ENCODE peak calls at places on chromosomes 6 and 20, in seven cellular contexts. One of them, this sample, is unnamed.

GRCh38 chr20:3980260-3981131 is 34.9 kb downstream of the RNF24 start:
- DNase-seq in pancreas: no peak
- DNase-seq in mammary epithelial cell: peak; percentile 54
- DNase-seq in suprapubic skin: no peak
- DNase-seq in tibial artery: no peak
- DNase-seq in K562: peak; percentile 45
- DNase-seq in heart right ventricle: no peak
- DNase-seq in this sample: peak; percentile 4

GRCh38 chr20:11901127-11901526 is 16.6 kb upstream of the BTBD3 start:
- DNase-seq in pancreas: no peak
- DNase-seq in mammary epithelial cell: peak; percentile 92
- DNase-seq in suprapubic skin: no peak
- DNase-seq in tibial artery: no peak
- DNase-seq in K562: no peak
- DNase-seq in heart right ventricle: no peak
- DNase-seq in this sample: peak; percentile 47

GRCh38 chr20:23926526-23926880 is 47.0 kb upstream of the CST5 start:
- DNase-seq in pancreas: no peak
- DNase-seq in mammary epithelial cell: no peak
- DNase-seq in suprapubic skin: no peak
- DNase-seq in tibial artery: no peak
- DNase-seq in K562: no peak
- DNase-seq in heart right ventricle: no peak
- DNase-seq in this sample: no peak

GRCh38 chr6:119350202-119351004 is 842 bp upstream of the MAN1A1 start:
- DNase-seq in pancreas: no peak
- DNase-seq in mammary epithelial cell: peak; percentile 38
- DNase-seq in suprapubic skin: no peak
- DNase-seq in tibial artery: no peak
- DNase-seq in K562: no peak
- DNase-seq in heart right ventricle: no peak
- DNase-seq in this sample: peak; percentile 23

GRCh38 chr20:2290486-2290885 is 5.3 kb upstream of the TGM3 start:
- DNase-seq in pancreas: no peak
- DNase-seq in mammary epithelial cell: no peak
- DNase-seq in suprapubic skin: no peak
- DNase-seq in tibial artery: no peak
- DNase-seq in K562: no peak
- DNase-seq in heart right ventricle: no peak
- DNase-seq in this sample: no peak

GRCh38 chr6:167577891-167578361 is 248.8 kb upstream of the AFDN start:
- DNase-seq in pancreas: no peak
- DNase-seq in mammary epithelial cell: no peak
- DNase-seq in suprapubic skin: no peak
- DNase-seq in tibial artery: no peak
- DNase-seq in K562: no peak
- DNase-seq in heart right ventricle: no peak
- DNase-seq in this sample: no peak

GRCh38 chr6:72553531-72554202 is 68.2 kb upstream of the KCNQ5 start:
- DNase-seq in pancreas: no peak
- DNase-seq in mammary epithelial cell: peak; percentile 91
- DNase-seq in suprapubic skin: no peak
- DNase-seq in tibial artery: no peak
- DNase-seq in K562: peak; percentile 22
- DNase-seq in heart right ventricle: no peak
- DNase-seq in this sample: peak; percentile 59

GRCh38 chr6:93858213-93858612 is 438.9 kb upstream of the EPHA7 start:
- DNase-seq in pancreas: no peak
- DNase-seq in mammary epithelial cell: no peak
- DNase-seq in suprapubic skin: no peak
- DNase-seq in tibial artery: no peak
- DNase-seq in K562: no peak
- DNase-seq in heart right ventricle: no peak
- DNase-seq in this sample: no peak

GRCh38 chr6:97885844-97886243 is 602.8 kb upstream of the MMS22L start:
- DNase-seq in pancreas: no peak
- DNase-seq in mammary epithelial cell: no peak
- DNase-seq in suprapubic skin: no peak
- DNase-seq in tibial artery: no peak
- DNase-seq in K562: no peak
- DNase-seq in heart right ventricle: no peak
- DNase-seq in this sample: no peak

GRCh38 chr20:914727-915498 is 1.2 kb downstream of the ANGPT4 start:
- DNase-seq in pancreas: no peak
- DNase-seq in mammary epithelial cell: peak; percentile 42
- DNase-seq in suprapubic skin: no peak
- DNase-seq in tibial artery: peak; percentile 53
- DNase-seq in K562: no peak
- DNase-seq in heart right ventricle: no peak
- DNase-seq in this sample: no peak

GRCh38 chr6:53347921-53348435 is 772 bp downstream of the ELOVL5 start:
- DNase-seq in pancreas: peak; percentile 40
- DNase-seq in mammary epithelial cell: peak; percentile 50
- DNase-seq in suprapubic skin: peak; percentile 85
- DNase-seq in tibial artery: peak; percentile 84
- DNase-seq in K562: peak; percentile 53
- DNase-seq in heart right ventricle: peak; percentile 79
- DNase-seq in this sample: no peak

GRCh38 chr20:23115823-23116222 is 29.7 kb upstream of the CD93 start:
- DNase-seq in pancreas: no peak
- DNase-seq in mammary epithelial cell: no peak
- DNase-seq in suprapubic skin: no peak
- DNase-seq in tibial artery: peak; percentile 17
- DNase-seq in K562: no peak
- DNase-seq in heart right ventricle: no peak
- DNase-seq in this sample: peak; percentile 11

GRCh38 chr6:21201181-21201580 is 392.4 kb upstream of the SOX4 start:
- DNase-seq in pancreas: no peak
- DNase-seq in mammary epithelial cell: no peak
- DNase-seq in suprapubic skin: no peak
- DNase-seq in tibial artery: no peak
- DNase-seq in K562: no peak
- DNase-seq in heart right ventricle: no peak
- DNase-seq in this sample: no peak

GRCh38 chr6:43671801-43672690 is 15.5 kb downstream of the MRPS18A start:
- DNase-seq in pancreas: no peak
- DNase-seq in mammary epithelial cell: no peak
- DNase-seq in suprapubic skin: no peak
- DNase-seq in tibial artery: no peak
- DNase-seq in K562: no peak
- DNase-seq in heart right ventricle: no peak
- DNase-seq in this sample: no peak

GRCh38 chr6:10747251-10747972 is at the start of gene TMEM14B:
- DNase-seq in pancreas: peak; percentile 100
- DNase-seq in mammary epithelial cell: peak; percentile 95
- DNase-seq in suprapubic skin: peak; percentile 100
- DNase-seq in tibial artery: peak; percentile 100
- DNase-seq in K562: peak; percentile 100
- DNase-seq in heart right ventricle: peak; percentile 100
- DNase-seq in this sample: peak; percentile 87

GRCh38 chr6:166165558-166166313 is 1.9 kb downstream of the TBXT start:
- DNase-seq in pancreas: no peak
- DNase-seq in mammary epithelial cell: no peak
- DNase-seq in suprapubic skin: no peak
- DNase-seq in tibial artery: no peak
- DNase-seq in K562: no peak
- DNase-seq in heart right ventricle: no peak
- DNase-seq in this sample: no peak

GRCh38 chr6:57013501-57013900 is 33.0 kb upstream of the KIAA1586 start:
- DNase-seq in pancreas: no peak
- DNase-seq in mammary epithelial cell: peak; percentile 65
- DNase-seq in suprapubic skin: no peak
- DNase-seq in tibial artery: no peak
- DNase-seq in K562: peak; percentile 19
- DNase-seq in heart right ventricle: no peak
- DNase-seq in this sample: peak; percentile 30

GRCh38 chr6:131116755-131117360 is 18.4 kb upstream of the AKAP7 start:
- DNase-seq in pancreas: no peak
- DNase-seq in mammary epithelial cell: peak; percentile 37
- DNase-seq in suprapubic skin: no peak
- DNase-seq in tibial artery: no peak
- DNase-seq in K562: peak; percentile 40
- DNase-seq in heart right ventricle: no peak
- DNase-seq in this sample: peak; percentile 11

GRCh38 chr20:62858059-62858458 is 3.6 kb downstream of the TCFL5 start:
- DNase-seq in pancreas: no peak
- DNase-seq in mammary epithelial cell: no peak
- DNase-seq in suprapubic skin: no peak
- DNase-seq in tibial artery: no peak
- DNase-seq in K562: no peak
- DNase-seq in heart right ventricle: no peak
- DNase-seq in this sample: no peak
- H3K27ac ChIP-seq in pancreas: no peak overlapping the region
- H3K27ac ChIP-seq in mammary epithelial cell: no peak overlapping the region
- H3K27ac ChIP-seq in suprapubic skin: no peak overlapping the region
- H3K27ac ChIP-seq in tibial artery: no peak overlapping the region
- H3K27ac ChIP-seq in K562: no peak overlapping the region
- H3K27ac ChIP-seq in heart right ventricle: no peak overlapping the region
- H3K27ac ChIP-seq in this sample: no peak overlapping the region

GRCh38 chr20:34825530-34826362 is at the start of gene NCOA6:
- DNase-seq in pancreas: peak; percentile 85
- DNase-seq in mammary epithelial cell: peak; percentile 63
- DNase-seq in suprapubic skin: peak; percentile 90
- DNase-seq in tibial artery: peak; percentile 93
- DNase-seq in K562: peak; percentile 96
- DNase-seq in heart right ventricle: peak; percentile 92
- DNase-seq in this sample: peak; percentile 29

GRCh38 chr20:34834459-34834893 is 9.0 kb upstream of the NCOA6 start:
- DNase-seq in pancreas: no peak
- DNase-seq in mammary epithelial cell: peak; percentile 16
- DNase-seq in suprapubic skin: no peak
- DNase-seq in tibial artery: no peak
- DNase-seq in K562: peak; percentile 39
- DNase-seq in heart right ventricle: no peak
- DNase-seq in this sample: no peak

GRCh38 chr20:34824861-34825529 is 456 bp downstream of the NCOA6 start:
- DNase-seq in pancreas: peak; percentile 60
- DNase-seq in mammary epithelial cell: peak; percentile 20
- DNase-seq in suprapubic skin: peak; percentile 78
- DNase-seq in tibial artery: peak; percentile 79
- DNase-seq in K562: no peak
- DNase-seq in heart right ventricle: peak; percentile 71
- DNase-seq in this sample: no peak

GRCh38 chr20:34824026-34824860 is 1.2 kb downstream of the NCOA6 start:
- DNase-seq in pancreas: peak; percentile 77
- DNase-seq in mammary epithelial cell: peak; percentile 83
- DNase-seq in suprapubic skin: peak; percentile 73
- DNase-seq in tibial artery: no peak
- DNase-seq in K562: peak; percentile 72
- DNase-seq in heart right ventricle: peak; percentile 29
- DNase-seq in this sample: no peak

DNA sequence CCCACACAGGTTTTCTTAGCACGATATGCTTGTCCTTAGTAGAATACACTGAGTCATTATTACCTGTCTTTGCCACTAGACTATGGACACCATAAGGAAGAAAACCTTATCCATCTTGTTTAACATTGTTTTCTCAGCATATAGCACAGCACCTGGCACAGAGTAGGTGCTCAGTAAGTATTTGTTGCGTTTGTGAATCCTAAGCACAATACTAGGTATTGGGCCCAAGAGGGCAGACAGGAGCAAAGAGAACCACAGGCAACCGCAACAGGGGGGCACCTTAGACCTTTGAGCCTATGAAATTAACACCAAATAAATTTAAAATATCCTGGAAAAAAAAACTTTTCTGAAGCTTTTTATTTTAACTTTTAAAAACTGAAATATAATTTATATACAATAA is 3.7 kb upstream of the NCOA6 start:
- DNase-seq in pancreas: no peak
- DNase-seq in mammary epithelial cell: no peak
- DNase-seq in suprapubic skin: no peak
- DNase-seq in tibial artery: no peak
- DNase-seq in K562: peak; percentile 33
- DNase-seq in heart right ventricle: no peak
- DNase-seq in this sample: no peak
- TF ChIP-seq CTCF in pancreas: no peak
- TF ChIP-seq CTCF in mammary epithelial cell: no peak
- TF ChIP-seq CTCF in suprapubic skin: no peak
- TF ChIP-seq CTCF in tibial artery: no peak
- TF ChIP-seq CTCF in K562: peak; percentile 7
- TF ChIP-seq CTCF in heart right ventricle: no peak
- TF ChIP-seq CTCF in this sample: no peak

GRCh38 chr6:89562114-89562815 is 76.3 kb downstream of the LYRM2 start:
- DNase-seq in pancreas: no peak
- DNase-seq in mammary epithelial cell: no peak
- DNase-seq in suprapubic skin: no peak
- DNase-seq in tibial artery: no peak
- DNase-seq in K562: no peak
- DNase-seq in heart right ventricle: no peak
- DNase-seq in this sample: no peak
- H3K4me3 ChIP-seq in pancreas: no peak overlapping the region
- H3K4me3 ChIP-seq in mammary epithelial cell: no peak overlapping the region
- H3K4me3 ChIP-seq in suprapubic skin: peak overlapping the region; percentile 17
- H3K4me3 ChIP-seq in tibial artery: peak overlapping the region; percentile 47
- H3K4me3 ChIP-seq in K562: no peak overlapping the region
- H3K4me3 ChIP-seq in heart right ventricle: peak overlapping the region; percentile 40
- H3K4me3 ChIP-seq in this sample: no peak overlapping the region

GRCh38 chr6:145756170-145756662 is 20.9 kb upstream of the EPM2A start:
- DNase-seq in pancreas: no peak
- DNase-seq in mammary epithelial cell: peak; percentile 96
- DNase-seq in suprapubic skin: no peak
- DNase-seq in tibial artery: peak; percentile 70
- DNase-seq in K562: no peak
- DNase-seq in heart right ventricle: no peak
- DNase-seq in this sample: peak; percentile 78
- H3K27ac ChIP-seq in pancreas: no peak overlapping the region
- H3K27ac ChIP-seq in mammary epithelial cell: peak overlapping the region; percentile 55
- H3K27ac ChIP-seq in suprapubic skin: no peak overlapping the region
- H3K27ac ChIP-seq in tibial artery: no peak overlapping the region
- H3K27ac ChIP-seq in K562: no peak overlapping the region
- H3K27ac ChIP-seq in heart right ventricle: no peak overlapping the region
- H3K27ac ChIP-seq in this sample: peak overlapping the region; percentile 34

GRCh38 chr6:158508450-158508849 is 51.4 kb upstream of the TMEM181 start:
- DNase-seq in pancreas: no peak
- DNase-seq in mammary epithelial cell: no peak
- DNase-seq in suprapubic skin: no peak
- DNase-seq in tibial artery: no peak
- DNase-seq in K562: no peak
- DNase-seq in heart right ventricle: no peak
- DNase-seq in this sample: no peak

GRCh38 chr6:158507174-158507573 is 52.7 kb upstream of the TMEM181 start:
- DNase-seq in pancreas: no peak
- DNase-seq in mammary epithelial cell: no peak
- DNase-seq in suprapubic skin: no peak
- DNase-seq in tibial artery: no peak
- DNase-seq in K562: no peak
- DNase-seq in heart right ventricle: no peak
- DNase-seq in this sample: no peak

GRCh38 chr6:158503846-158504245 is 56.0 kb upstream of the TMEM181 start:
- DNase-seq in pancreas: no peak
- DNase-seq in mammary epithelial cell: no peak
- DNase-seq in suprapubic skin: no peak
- DNase-seq in tibial artery: no peak
- DNase-seq in K562: no peak
- DNase-seq in heart right ventricle: no peak
- DNase-seq in this sample: no peak

GRCh38 chr6:158505194-158505593 is 54.7 kb upstream of the TMEM181 start:
- DNase-seq in pancreas: no peak
- DNase-seq in mammary epithelial cell: no peak
- DNase-seq in suprapubic skin: no peak
- DNase-seq in tibial artery: no peak
- DNase-seq in K562: no peak
- DNase-seq in heart right ventricle: no peak
- DNase-seq in this sample: no peak

GRCh38 chr6:158506577-158506976 is 53.3 kb upstream of the TMEM181 start:
- DNase-seq in pancreas: no peak
- DNase-seq in mammary epithelial cell: no peak
- DNase-seq in suprapubic skin: no peak
- DNase-seq in tibial artery: no peak
- DNase-seq in K562: peak; percentile 63
- DNase-seq in heart right ventricle: no peak
- DNase-seq in this sample: no peak
- TF ChIP-seq CTCF in pancreas: no peak
- TF ChIP-seq CTCF in mammary epithelial cell: no peak
- TF ChIP-seq CTCF in suprapubic skin: no peak
- TF ChIP-seq CTCF in tibial artery: no peak
- TF ChIP-seq CTCF in K562: peak; percentile 98
- TF ChIP-seq CTCF in heart right ventricle: no peak
- TF ChIP-seq CTCF in this sample: peak; percentile 46

This sample was measured in AG04450.